ENCODE peak calls at places on chromosome 14, in four cellular contexts. N, V, R and B are unnamed samples.

GRCh38 chr14:88002421-88002820 is 2.5 kb upstream of the GPR65 start:
- DNase-seq in N (no peak), V (no peak), R (no peak), B (no peak)

GRCh38 chr14:104335611-104336010 is 197.2 kb downstream of the KIF26A start:
- DNase-seq in N (no peak), V (no peak), R (no peak), B (peak; percentile 30)

GRCh38 chr14:54646576-54647130 is 79.7 kb downstream of the SAMD4A start:
- DNase-seq in N (no peak), V (no peak), R (no peak), B (no peak)

GRCh38 chr14:72699852-72700257 is 194.0 kb downstream of the DPF3 start:
- DNase-seq in N (peak; percentile 36), V (no peak), R (peak; percentile 16), B (no peak)

GRCh38 chr14:93984987-93985410 is 8.6 kb upstream of the ASB2 start:
- DNase-seq in N (peak; percentile 71), V (peak; percentile 77), R (peak; percentile 54), B (peak; percentile 88)

GRCh38 chr14:74213907-74214803 is 25.1 kb upstream of the VSX2 start:
- DNase-seq in N (no peak), V (no peak), R (no peak), B (peak; percentile 61)

GRCh38 chr14:104528496-104528895 is 51.1 kb upstream of the C14orf180 start:
- DNase-seq in N (no peak), V (no peak), R (no peak), B (peak; percentile 46)

GRCh38 chr14:95392841-95393240 is 73.1 kb upstream of the CLMN start:
- DNase-seq in N (no peak), V (no peak), R (no peak), B (no peak)

GRCh38 chr14:94342334-94342934 is 19.3 kb upstream of the SERPINA6 start:
- DNase-seq in N (no peak), V (peak; percentile 82), R (peak; percentile 99), B (no peak)

GRCh38 chr14:81455344-81455743 is 55.2 kb upstream of the STON2 start:
- DNase-seq in N (no peak), V (no peak), R (no peak), B (no peak)

GRCh38 chr14:103543721-103544626 is 15.0 kb downstream of the TRMT61A start:
- DNase-seq in N (no peak), V (no peak), R (no peak), B (no peak)

GRCh38 chr14:31286456-31287293 is 79.1 kb upstream of the HECTD1 start:
- DNase-seq in N (peak; percentile 65), V (peak; percentile 83), R (no peak), B (peak; percentile 82)

GRCh38 chr14:87332001-87332400 is 661.0 kb downstream of the GALC start:
- DNase-seq in N (no peak), V (no peak), R (peak; percentile 71), B (no peak)

GRCh38 chr14:102159841-102160240 is 20.1 kb downstream of the WDR20 start:
- DNase-seq in N (no peak), V (no peak), R (no peak), B (no peak)

GRCh38 chr14:101228949-101229541 is 325.5 kb upstream of the RTL1 start:
- DNase-seq in N (peak; percentile 33), V (no peak), R (no peak), B (peak; percentile 48)

GRCh38 chr14:92656306-92656705 is 92.1 kb downstream of the LGMN start:
- DNase-seq in N (peak; percentile 54), V (no peak), R (no peak), B (no peak)

GRCh38 chr14:63398952-63399351 is 80.2 kb upstream of the GPHB5 start:
- DNase-seq in N (no peak), V (no peak), R (no peak), B (no peak)

GRCh38 chr14:89429206-89430091 is 12.4 kb upstream of the FOXN3 start:
- DNase-seq in N (no peak), V (no peak), R (no peak), B (no peak)

GRCh38 chr14:104105071-104105821 is 19.7 kb downstream of the ASPG start:
- DNase-seq in N (no peak), V (no peak), R (no peak), B (peak; percentile 48)

GRCh38 chr14:52369305-52369781 is 55.2 kb downstream of the PTGER2 start:
- DNase-seq in N (no peak), V (no peak), R (peak; percentile 90), B (no peak)

GRCh38 chr14:49857427-49858003 is 4.9 kb upstream of the NEMF start:
- DNase-seq in N (no peak), V (no peak), R (no peak), B (no peak)

GRCh38 chr14:51093371-51094281 is 1.3 kb downstream of the TRIM9 start:
- DNase-seq in N (peak; percentile 69), V (no peak), R (peak; percentile 35), B (peak; percentile 81)

GRCh38 chr14:31207746-31208545 is at the start of gene HECTD1:
- DNase-seq in N (peak; percentile 93), V (peak; percentile 93), R (peak; percentile 88), B (peak; percentile 96)

GRCh38 chr14:103033744-103034143 is 23.6 kb downstream of the CDC42BPB start:
- DNase-seq in N (no peak), V (no peak), R (no peak), B (no peak)

GRCh38 chr14:35402323-35403084 is 2.0 kb downstream of the NFKBIA start:
- DNase-seq in N (no peak), V (no peak), R (peak; percentile 52), B (peak; percentile 47)

GRCh38 chr14:98099527-98099926 is 1172.5 kb downstream of the BCL11B start:
- DNase-seq in N (no peak), V (no peak), R (no peak), B (no peak)

GRCh38 chr14:106318700-106319099 is 792.3 kb downstream of the TMEM121 start:
- DNase-seq in N (no peak), V (no peak), R (no peak), B (no peak)

GRCh38 chr14:104827173-104828055 is 26.5 kb downstream of the ZBTB42 start:
- DNase-seq in N (peak; percentile 96), V (peak; percentile 76), R (peak; percentile 20), B (peak; percentile 97)

GRCh38 chr14:77014004-77014604 is 14.4 kb downstream of the IRF2BPL start:
- DNase-seq in N (peak; percentile 76), V (peak; percentile 68), R (no peak), B (peak; percentile 76)

GRCh38 chr14:65751510-65751909 is 339.0 kb downstream of the FUT8 start:
- DNase-seq in N (peak; percentile 39), V (no peak), R (no peak), B (peak; percentile 60)

GRCh38 chr14:68394113-68394718 is 398.7 kb downstream of the ZFP36L1 start:
- DNase-seq in N (no peak), V (no peak), R (no peak), B (no peak)

GRCh38 chr14:68391292-68392014 is 401.4 kb downstream of the ZFP36L1 start:
- DNase-seq in N (no peak), V (no peak), R (no peak), B (no peak)

GRCh38 chr14:68390731-68391130 is 402.1 kb downstream of the ZFP36L1 start:
- DNase-seq in N (no peak), V (no peak), R (no peak), B (no peak)

GRCh38 chr14:68393178-68393763 is 399.6 kb downstream of the ZFP36L1 start:
- DNase-seq in N (no peak), V (no peak), R (no peak), B (no peak)

GRCh38 chr14:68392393-68393085 is 400.3 kb downstream of the ZFP36L1 start:
- DNase-seq in N (no peak), V (peak; percentile 13), R (no peak), B (no peak)
- H3K27ac ChIP-seq in N (no peak overlapping the region), V (no peak overlapping the region), R (no peak overlapping the region), B (peak overlapping the region; percentile 70)

DNA sequence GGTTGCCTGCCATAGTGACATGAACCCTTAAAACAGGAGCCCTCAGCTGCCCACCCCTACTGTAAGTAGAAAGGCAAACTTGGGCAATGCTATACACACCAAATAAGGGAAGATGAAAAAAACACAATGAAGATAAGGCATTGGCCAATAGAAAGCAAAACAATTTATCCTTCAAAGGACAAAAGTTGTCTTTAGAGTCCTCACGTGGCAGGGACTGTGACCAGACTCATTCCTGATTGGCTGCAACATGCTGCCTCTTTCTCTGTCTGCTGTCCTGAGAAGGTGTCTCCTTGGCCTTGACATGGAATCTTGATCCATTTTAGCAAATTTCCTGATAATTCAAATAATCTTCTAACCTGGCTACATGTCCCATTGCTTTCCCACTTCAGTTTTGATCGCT is 131.9 kb downstream of the GPR135 start:
- DNase-seq in N (no peak), V (no peak), R (no peak), B (no peak)
- H3K9ac ChIP-seq in N (no peak overlapping the region), V (no peak overlapping the region), R (no peak overlapping the region), B (no peak overlapping the region)

GRCh38 chr14:22124071-22124613 is 450.5 kb upstream of the OR4E1 start:
- DNase-seq in N (no peak), V (no peak), R (no peak), B (no peak)
- H3K27ac ChIP-seq in N (no peak overlapping the region), V (no peak overlapping the region), R (no peak overlapping the region), B (no peak overlapping the region)

DNA sequence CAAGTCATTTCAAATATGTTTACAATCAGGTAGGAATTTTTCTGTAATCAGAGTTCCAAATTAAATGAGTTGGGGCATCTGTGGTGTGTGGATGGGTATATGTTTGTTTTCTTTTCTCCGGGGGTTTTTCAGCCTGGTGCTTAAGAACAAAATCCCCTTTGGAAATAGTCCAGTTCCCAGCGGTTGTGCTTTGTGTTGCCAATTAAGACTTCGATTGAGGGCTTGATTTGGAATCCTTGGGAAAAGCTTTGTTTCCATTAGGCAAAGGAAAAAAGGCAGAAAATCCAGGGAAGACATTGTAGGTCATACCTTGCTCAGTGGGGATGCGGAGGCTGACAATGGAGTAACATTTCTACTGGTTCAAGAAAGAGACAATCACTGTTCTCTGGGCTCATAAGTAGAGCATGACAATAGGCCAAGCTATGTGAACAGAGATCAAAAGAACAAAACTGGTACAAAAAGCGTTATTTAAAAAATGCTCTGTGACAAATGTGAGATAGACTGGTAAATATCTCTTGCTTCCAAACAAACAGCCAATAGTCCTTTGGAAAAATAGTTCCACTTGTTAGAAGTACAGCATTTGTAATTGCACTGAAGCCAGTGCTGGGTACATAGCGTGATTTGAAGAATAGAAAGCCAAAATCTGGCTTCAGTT is 79.7 kb downstream of the EML1 start:
- DNase-seq in N (peak; percentile 43), V (no peak), R (no peak), B (no peak)
- H3K9ac ChIP-seq in N (no peak overlapping the region), V (no peak overlapping the region), R (no peak overlapping the region), B (no peak overlapping the region)

GRCh38 chr14:61573748-61574513 is 121.4 kb upstream of the HIF1A start:
- DNase-seq in N (peak; percentile 38), V (no peak), R (peak; percentile 93), B (peak; percentile 46)
- H3K27ac ChIP-seq in N (no peak overlapping the region), V (no peak overlapping the region), R (peak overlapping the region; percentile 61), B (no peak overlapping the region)

DNA sequence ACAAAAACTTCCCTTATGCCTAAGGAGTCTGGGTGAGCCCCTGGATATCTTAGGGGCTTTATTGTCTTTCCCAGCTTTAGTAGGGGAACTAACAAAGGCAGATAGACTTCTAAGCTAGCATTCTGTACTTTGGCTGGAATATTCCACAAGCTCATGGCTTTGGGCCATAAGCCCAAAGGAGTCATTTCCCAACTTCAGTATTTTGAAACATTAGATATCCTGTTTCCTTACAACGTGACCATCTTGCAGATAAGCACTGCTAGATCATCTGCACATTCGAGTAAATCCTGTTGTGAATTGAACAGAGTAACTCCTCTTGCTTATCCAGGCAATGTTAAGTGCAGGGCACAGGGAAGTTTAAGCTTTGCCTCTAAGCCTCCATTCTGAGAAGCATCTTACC is 70.6 kb upstream of the ACTN1 start:
- DNase-seq in N (no peak), V (peak; percentile 29), R (no peak), B (no peak)
- H3K9ac ChIP-seq in N (peak overlapping the region; percentile 3), V (no peak overlapping the region), R (no peak overlapping the region), B (peak overlapping the region; percentile 53)